ENCODE peak calls at places on chromosomes 4 and X, in ten cellular contexts. S is NCI-H1092; G is KBM-7; P is left kidney; V is esophagus squamous epithelium; M is activated naive CD4-positive, alpha-beta T cell treated with anti-CD3 and anti-CD28 coated beads, Interleukin-2, amount 50 U/mL, for 16 hours; A is ELR; X is endothelial cell; Q is sigmoid colon; O is tibial artery. U is an unnamed sample.

GRCh38 chr4:150206981-150207380 is 128.7 kb downstream of the DCLK2 start:
- DNase-seq in V (no peak), S (no peak), P (no peak), M (no peak), G (no peak), A (no peak), X (no peak), Q (no peak), O (no peak), U (no peak)

GRCh38 chrX:38375888-38376287 is 23.5 kb downstream of the OTC start:
- DNase-seq in X (peak; percentile 18), G (peak; percentile 41), S (no peak), V (no peak), A (peak; percentile 26), M (no peak), P (peak; percentile 17), Q (no peak), O (no peak), U (no peak)

GRCh38 chrX:17861496-17862011 is 456 bp upstream of the RAI2 start:
- DNase-seq in X (no peak), Q (no peak), A (no peak), O (no peak), G (peak; percentile 2), M (no peak), P (no peak), V (no peak), S (no peak), U (no peak)

GRCh38 chr4:71237626-71238025 is 101.2 kb upstream of the SLC4A4 start:
- DNase-seq in S (no peak), V (no peak), A (no peak), O (no peak), P (peak; percentile 11), G (no peak), Q (no peak), X (no peak), M (no peak), U (no peak)

GRCh38 chr4:42420120-42420519 is 22.8 kb downstream of the SHISA3 start:
- DNase-seq in P (peak; percentile 62), O (no peak), Q (no peak), G (no peak), M (no peak), X (no peak), S (no peak), A (no peak), V (no peak), U (no peak)

GRCh38 chr4:175419120-175419774 is 392.8 kb downstream of the GPM6A start:
- DNase-seq in M (no peak), Q (no peak), V (no peak), A (peak; percentile 92), X (no peak), G (no peak), O (no peak), S (no peak), P (no peak), U (no peak)

GRCh38 chr4:17504081-17504480 is 7.8 kb downstream of the QDPR start:
- DNase-seq in M (no peak), S (no peak), A (no peak), P (no peak), Q (no peak), X (no peak), O (no peak), V (no peak), G (no peak), U (no peak)

GRCh38 chrX:8927066-8927465 is 106.9 kb downstream of the FAM9B start:
- DNase-seq in Q (no peak), M (no peak), P (no peak), S (no peak), V (no peak), A (no peak), X (no peak), G (no peak), O (no peak), U (no peak)

GRCh38 chrX:10636337-10636736 is 16.0 kb upstream of the MID1 start:
- DNase-seq in X (peak; percentile 39), Q (no peak), M (no peak), O (peak; percentile 23), S (no peak), A (peak; percentile 75), G (no peak), V (no peak), P (peak; percentile 70), U (no peak)

GRCh38 chr4:128840711-128841318 is 31.3 kb downstream of the JADE1 start:
- DNase-seq in Q (no peak), G (no peak), V (no peak), O (no peak), S (no peak), X (no peak), M (no peak), P (no peak), A (no peak), U (no peak)

GRCh38 chr4:83075271-83075670 is 39.3 kb downstream of the PLAC8 start:
- DNase-seq in P (no peak), A (peak; percentile 6), G (no peak), M (no peak), Q (no peak), S (no peak), V (no peak), X (no peak), O (no peak), U (no peak)

GRCh38 chrX:134685662-134686061 is 27.4 kb upstream of the PLAC1 start:
- DNase-seq in S (no peak), V (no peak), A (no peak), X (no peak), P (no peak), Q (no peak), O (no peak), G (no peak), M (no peak), U (no peak)

GRCh38 chr4:5710065-5710961 is 688 bp upstream of the EVC start:
- DNase-seq in M (no peak), X (peak; percentile 8), Q (no peak), S (no peak), A (peak; percentile 69), V (no peak), P (peak; percentile 70), G (peak; percentile 38), O (no peak), U (no peak)

GRCh38 chrX:129726307-129727111 is 12.3 kb upstream of the XPNPEP2 start:
- DNase-seq in G (peak; percentile 73), M (peak; percentile 11), Q (peak; percentile 74), X (peak; percentile 69), V (no peak), S (peak; percentile 62), P (peak; percentile 69), O (peak; percentile 44), A (peak; percentile 74), U (peak; percentile 14)

GRCh38 chr4:86901864-86902263 is 9.6 kb upstream of the C4orf36 start:
- DNase-seq in V (no peak), A (no peak), Q (no peak), P (no peak), G (no peak), O (no peak), M (no peak), S (no peak), X (no peak), U (no peak)

GRCh38 chrX:68183612-68184214 is 249.6 kb downstream of the OPHN1 start:
- DNase-seq in V (no peak), X (no peak), O (no peak), P (peak; percentile 45), S (peak; percentile 13), M (no peak), A (peak; percentile 58), Q (no peak), G (peak; percentile 63), U (no peak)

GRCh38 chr4:141130947-141131545 is 2.2 kb downstream of the RNF150 start:
- DNase-seq in P (peak; percentile 43), O (no peak), Q (no peak), G (peak; percentile 3), S (no peak), M (no peak), V (no peak), X (no peak), A (no peak), U (no peak)

GRCh38 chr4:155667538-155668511 is 1.2 kb downstream of the GUCY1A1 start:
- DNase-seq in M (no peak), V (no peak), O (peak; percentile 25), Q (peak; percentile 88), G (peak; percentile 87), X (peak; percentile 26), S (no peak), P (peak; percentile 84), A (peak; percentile 22), U (peak; percentile 38)

GRCh38 chrX:74421181-74422028 is at the start of gene SLC16A2:
- DNase-seq in V (no peak), P (peak; percentile 96), A (peak; percentile 78), Q (peak; percentile 93), X (peak; percentile 52), G (peak; percentile 82), M (peak; percentile 31), S (peak; percentile 29), O (peak; percentile 81), U (peak; percentile 5)

GRCh38 chr4:187157380-187157958 is 433.8 kb upstream of the FAT1 start:
- DNase-seq in O (no peak), P (no peak), G (no peak), X (no peak), A (no peak), V (no peak), M (no peak), Q (no peak), S (no peak), U (no peak)

GRCh38 chrX:75131973-75132627 is 24.0 kb downstream of the ABCB7 start:
- DNase-seq in S (no peak), X (no peak), M (no peak), Q (no peak), A (no peak), P (no peak), O (no peak), V (no peak), G (no peak), U (peak; percentile 34)

GRCh38 chr4:164212134-164212533 is 541.8 kb upstream of the SMIM31 start:
- DNase-seq in G (no peak), M (no peak), Q (no peak), A (peak; percentile 24), P (no peak), S (no peak), X (no peak), O (no peak), V (no peak), U (no peak)

GRCh38 chrX:27575565-27575964 is 14.6 kb upstream of the DCAF8L2 start:
- DNase-seq in G (no peak), O (no peak), S (no peak), M (no peak), V (no peak), P (no peak), A (no peak), X (no peak), Q (no peak), U (no peak)

GRCh38 chrX:48786341-48786800 is at the start of gene GATA1:
- DNase-seq in P (no peak), A (no peak), G (no peak), V (no peak), M (no peak), S (no peak), X (no peak), Q (no peak), O (no peak), U (no peak)

GRCh38 chrX:67787196-67787595 is 243.4 kb downstream of the AR start:
- DNase-seq in G (no peak), M (no peak), A (no peak), O (no peak), Q (no peak), S (no peak), V (no peak), P (no peak), X (no peak), U (no peak)

GRCh38 chrX:97602465-97603258 is 719.0 kb downstream of the RPA4 start:
- DNase-seq in O (no peak), S (no peak), M (no peak), X (no peak), Q (no peak), V (no peak), A (no peak), G (no peak), P (no peak), U (no peak)

GRCh38 chrX:151830911-151831310 is 81.8 kb upstream of the MAGEA4 start:
- DNase-seq in V (no peak), A (no peak), P (peak; percentile 40), M (no peak), Q (no peak), S (no peak), O (no peak), G (no peak), X (peak; percentile 3), U (no peak)

GRCh38 chr4:178173771-178174170 is 731.5 kb upstream of the AGA start:
- DNase-seq in A (no peak), S (no peak), V (no peak), O (no peak), P (no peak), M (no peak), Q (no peak), X (no peak), G (no peak), U (no peak)